ENCODE peak calls at places on chromosomes 12 and 14, in six cellular contexts. P is GM23338, U is mammary epithelial cell, L is A673, R is fibroblast of lung, E is PC-9. F is an unnamed sample.

GRCh38 chr14:74505831-74506230 is 12.3 kb downstream of the ISCA2 start:
- DNase-seq in P (no peak), U (no peak), L (no peak), R (no peak), E (no peak), F (no peak)

GRCh38 chr14:72779679-72780078 is 114.2 kb downstream of the DPF3 start:
- DNase-seq in P (no peak), U (peak; percentile 14), L (no peak), R (no peak), E (no peak), F (no peak)

GRCh38 chr12:22543246-22544037 is 900 bp downstream of the C2CD5 start:
- DNase-seq in P (peak; percentile 44), U (peak; percentile 53), L (no peak), R (peak; percentile 16), E (peak; percentile 53), F (peak; percentile 69)

GRCh38 chr12:27651201-27651600 is 45.0 kb upstream of the REP15 start:
- DNase-seq in P (no peak), U (peak; percentile 55), L (no peak), R (no peak), E (no peak), F (no peak)

GRCh38 chr12:64968989-64969819 is 144.8 kb downstream of the TBC1D30 start:
- DNase-seq in P (peak; percentile 12), U (no peak), L (no peak), R (peak; percentile 51), E (peak; percentile 43), F (peak; percentile 36)

GRCh38 chr12:94873368-94874085 is 130.0 kb downstream of the NDUFA12 start:
- DNase-seq in P (peak; percentile 73), U (no peak), L (no peak), R (no peak), E (no peak), F (peak; percentile 57)

GRCh38 chr12:6700646-6701051 is at the start of gene PIANP:
- DNase-seq in P (peak; percentile 58), U (no peak), L (no peak), R (no peak), E (no peak), F (no peak)

GRCh38 chr14:64838656-64839055 is 41.1 kb downstream of the SPTB start:
- DNase-seq in P (no peak), U (peak; percentile 76), L (no peak), R (no peak), E (peak; percentile 41), F (no peak)

GRCh38 chr14:93953739-93954515 is 22.4 kb downstream of the ASB2 start:
- DNase-seq in P (no peak), U (no peak), L (peak; percentile 38), R (no peak), E (no peak), F (no peak)

GRCh38 chr12:132364348-132364902 is 35.0 kb upstream of the GALNT9 start:
- DNase-seq in P (no peak), U (no peak), L (no peak), R (no peak), E (no peak), F (no peak)

GRCh38 chr12:108572166-108572790 is 9.9 kb downstream of the ISCU start:
- DNase-seq in P (no peak), U (no peak), L (no peak), R (no peak), E (no peak), F (peak; percentile 34)

GRCh38 chr14:69325646-69326265 is 65.8 kb downstream of the GALNT16 start:
- DNase-seq in P (peak; percentile 42), U (no peak), L (no peak), R (no peak), E (no peak), F (no peak)

GRCh38 chr14:28755930-28756895 is 10.4 kb upstream of the FOXG1 start:
- DNase-seq in P (peak; percentile 47), U (no peak), L (no peak), R (no peak), E (no peak), F (no peak)

GRCh38 chr12:41486718-41487117 is 298.6 kb downstream of the PDZRN4 start:
- DNase-seq in P (peak; percentile 24), U (peak; percentile 14), L (no peak), R (no peak), E (peak; percentile 10), F (no peak)

GRCh38 chr12:80509781-80510556 is 65.9 kb downstream of the PTPRQ start:
- DNase-seq in P (no peak), U (peak; percentile 5), L (peak; percentile 29), R (peak; percentile 51), E (no peak), F (no peak)

GRCh38 chr12:92502417-92503028 is 200.3 kb upstream of the PLEKHG7 start:
- DNase-seq in P (no peak), U (no peak), L (no peak), R (peak; percentile 24), E (no peak), F (peak; percentile 50)

GRCh38 chr14:22976620-22977433 is 5.5 kb downstream of the AJUBA start:
- DNase-seq in P (peak; percentile 62), U (peak; percentile 27), L (peak; percentile 57), R (peak; percentile 64), E (peak; percentile 18), F (no peak)

GRCh38 chr12:32126720-32127119 is 20.1 kb downstream of the BICD1 start:
- DNase-seq in P (no peak), U (peak; percentile 73), L (no peak), R (no peak), E (peak; percentile 42), F (no peak)

GRCh38 chr12:32107376-32108267 is 975 bp downstream of the BICD1 start:
- DNase-seq in P (peak; percentile 38), U (peak; percentile 86), L (peak; percentile 42), R (peak; percentile 41), E (peak; percentile 42), F (no peak)

GRCh38 chr12:44405267-44405666 is 470.8 kb downstream of the NELL2 start:
- DNase-seq in P (peak; percentile 59), U (no peak), L (no peak), R (no peak), E (no peak), F (no peak)

GRCh38 chr12:92122941-92123779 is 22.5 kb downstream of the BTG1 start:
- DNase-seq in P (no peak), U (no peak), L (no peak), R (no peak), E (no peak), F (peak; percentile 5)

GRCh38 chr12:120032242-120032641 is 43.2 kb downstream of the BICDL1 start:
- DNase-seq in P (no peak), U (no peak), L (no peak), R (no peak), E (no peak), F (no peak)

DNA sequence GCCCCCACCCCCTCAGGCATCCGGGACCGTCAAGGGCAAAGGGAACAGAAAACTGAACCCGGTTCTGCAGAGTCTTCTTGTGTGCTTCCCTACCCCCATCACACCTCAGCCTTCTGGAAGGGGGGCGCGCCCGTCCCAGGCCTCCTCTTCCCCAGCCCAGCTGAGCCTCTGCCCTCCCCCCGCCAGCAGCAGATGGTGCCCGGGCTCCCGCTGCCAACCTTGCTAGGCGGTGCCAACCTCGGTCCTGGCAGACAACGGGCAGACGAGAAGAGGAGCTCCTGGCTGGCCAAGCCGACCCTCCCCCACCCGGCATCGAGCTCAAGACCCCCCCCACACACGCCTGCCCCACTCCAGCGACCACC is 8.7 kb downstream of the STAC3 start:
- DNase-seq in P (no peak), U (no peak), L (no peak), R (no peak), E (no peak), F (no peak)
- TF ChIP-seq EZH2 in P (no peak), U (no peak), L (no peak), R (no peak), E (no peak), F (no peak)

GRCh38 chr12:102869571-102869970 is 47.5 kb downstream of the PAH start:
- DNase-seq in P (no peak), U (no peak), L (no peak), R (no peak), E (no peak), F (no peak)
- TF ChIP-seq EZH2 in P (no peak), U (no peak), L (no peak), R (no peak), E (no peak), F (no peak)

DNA sequence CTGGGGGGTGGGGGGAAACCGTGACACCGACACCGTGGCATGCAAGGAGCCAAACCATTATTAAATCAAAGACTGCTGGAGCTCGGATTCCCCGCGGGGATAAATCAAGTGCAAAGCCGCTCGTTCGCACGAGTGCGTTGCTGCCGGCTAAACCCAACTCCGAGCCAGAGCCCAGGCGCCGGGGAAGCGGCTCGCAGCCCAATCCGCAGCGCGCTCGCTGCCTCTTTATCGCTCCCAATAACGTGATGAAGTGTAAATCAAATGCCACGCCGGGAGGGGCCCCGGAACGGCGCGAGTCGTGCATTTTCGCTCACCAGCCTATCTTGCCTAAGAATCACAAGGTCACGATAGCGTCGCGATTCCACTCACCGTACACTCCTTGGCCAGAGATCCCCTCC is 1.3 kb downstream of the MDGA2 start:
- DNase-seq in P (peak; percentile 55), U (no peak), L (peak; percentile 34), R (no peak), E (no peak), F (no peak)
- TF ChIP-seq EZH2 in P (peak; percentile 70), U (no peak), L (no peak), R (no peak), E (no peak), F (no peak)

GRCh38 chr14:36583242-36584166 is 1.1 kb upstream of the NKX2-8 start:
- DNase-seq in P (peak; percentile 57), U (no peak), L (no peak), R (no peak), E (no peak), F (no peak)
- TF ChIP-seq EZH2 in P (peak; percentile 93), U (no peak), L (no peak), R (no peak), E (no peak), F (no peak)

DNA sequence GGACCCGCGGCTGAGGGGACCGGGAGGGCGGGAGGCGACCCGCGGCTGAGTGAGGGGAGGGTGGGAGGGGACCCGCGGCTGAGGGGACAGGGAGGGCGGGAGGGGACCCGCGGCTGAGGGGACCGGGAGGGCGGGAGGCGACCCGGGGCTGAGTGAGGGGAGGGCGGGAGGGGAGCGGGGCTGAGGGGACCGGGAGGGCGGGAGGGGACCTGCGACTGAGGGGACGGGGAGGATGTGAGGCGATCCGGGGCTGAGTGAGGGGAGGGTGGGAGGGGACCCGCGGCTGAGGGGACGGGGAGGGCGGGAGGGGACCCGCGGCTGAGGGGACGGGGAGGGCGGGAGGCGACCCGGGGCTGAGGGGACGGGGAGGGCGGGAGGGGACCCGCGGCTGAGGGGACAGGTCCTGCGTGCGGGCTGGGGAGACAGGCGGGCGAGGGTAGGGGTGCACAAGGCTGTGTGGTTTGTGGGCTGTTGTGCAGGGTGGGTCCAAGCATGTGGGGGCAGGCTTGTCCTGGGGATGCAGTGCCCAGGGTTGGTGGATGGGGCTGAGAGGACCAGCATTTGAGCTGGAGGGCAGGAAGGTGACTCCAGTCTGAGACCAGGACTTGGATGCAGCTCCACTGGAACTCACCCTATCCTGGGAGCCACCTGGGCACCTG is 9.2 kb downstream of the PLD4 start:
- DNase-seq in P (peak; percentile 38), U (no peak), L (no peak), R (no peak), E (no peak), F (no peak)
- TF ChIP-seq EZH2 in P (no peak), U (no peak), L (no peak), R (peak; percentile 69), E (no peak), F (no peak)